ENCODE peak calls at places on chromosome 3, in six cellular contexts. M is fibroblast of lung, W is cardiac muscle cell, G is kidney epithelial cell, O is neural progenitor cell, V is upper lobe of right lung. K is an unnamed sample.

GRCh38 chr3:152382312-152383135 is 113.8 kb downstream of the MBNL1 start:
- DNase-seq in M (no peak), W (no peak), G (no peak), O (no peak), V (no peak), K (no peak)

GRCh38 chr3:58998476-58999117 is 51.2 kb downstream of the CFAP20DC start:
- DNase-seq in M (peak; percentile 96), W (no peak), G (peak; percentile 94), O (no peak), V (no peak), K (no peak)

GRCh38 chr3:134037168-134037567 is 7.4 kb upstream of the SLCO2A1 start:
- DNase-seq in M (no peak), W (no peak), G (no peak), O (no peak), V (no peak), K (no peak)

GRCh38 chr3:1499694-1500093 is 406.9 kb downstream of the CNTN6 start:
- DNase-seq in M (no peak), W (no peak), G (no peak), O (no peak), V (no peak), K (no peak)

GRCh38 chr3:125042725-125043406 is 12.9 kb downstream of the HEG1 start:
- DNase-seq in M (peak; percentile 56), W (peak; percentile 89), G (no peak), O (no peak), V (no peak), K (no peak)

GRCh38 chr3:59680916-59681315 is 631.1 kb upstream of the CFAP20DC start:
- DNase-seq in M (no peak), W (no peak), G (no peak), O (no peak), V (no peak), K (no peak)

GRCh38 chr3:127707777-127708438 is 35.2 kb downstream of the ABTB1 start:
- DNase-seq in M (no peak), W (no peak), G (no peak), O (no peak), V (peak; percentile 26), K (no peak)

GRCh38 chr3:152943645-152944044 is 108.7 kb downstream of the P2RY1 start:
- DNase-seq in M (peak; percentile 26), W (no peak), G (no peak), O (no peak), V (no peak), K (no peak)

GRCh38 chr3:124639406-124640237 is 90.6 kb upstream of the UMPS start:
- DNase-seq in M (no peak), W (no peak), G (no peak), O (no peak), V (no peak), K (peak; percentile 53)

GRCh38 chr3:79297242-79297641 is 470.6 kb downstream of the ROBO1 start:
- DNase-seq in M (peak; percentile 95), W (peak; percentile 3), G (peak; percentile 64), O (no peak), V (no peak), K (no peak)

GRCh38 chr3:56702487-56703315 is 19.6 kb upstream of the TASOR start:
- DNase-seq in M (peak; percentile 63), W (peak; percentile 79), G (no peak), O (peak; percentile 78), V (no peak), K (peak; percentile 30)

GRCh38 chr3:51382076-51382745 is 2.9 kb upstream of the MANF start:
- DNase-seq in M (no peak), W (no peak), G (no peak), O (no peak), V (no peak), K (no peak)

GRCh38 chr3:194939532-194939909 is 253.8 kb downstream of the FAM43A start:
- DNase-seq in M (no peak), W (no peak), G (no peak), O (no peak), V (no peak), K (no peak)

GRCh38 chr3:183536238-183536880 is 19.1 kb downstream of the KLHL6 start:
- DNase-seq in M (no peak), W (no peak), G (no peak), O (no peak), V (no peak), K (peak; percentile 82)

GRCh38 chr3:45690331-45691035 is 1.3 kb downstream of the SACM1L start:
- DNase-seq in M (peak; percentile 61), W (no peak), G (no peak), O (peak; percentile 40), V (no peak), K (no peak)

GRCh38 chr3:23740517-23741402 is 65.0 kb upstream of the UBE2E1 start:
- DNase-seq in M (peak; percentile 65), W (no peak), G (peak; percentile 45), O (no peak), V (no peak), K (peak; percentile 47)

GRCh38 chr3:182369861-182370260 is 423.4 kb upstream of the ATP11B start:
- DNase-seq in M (peak; percentile 23), W (no peak), G (no peak), O (no peak), V (no peak), K (no peak)

GRCh38 chr3:71658131-71658530 is 67.1 kb downstream of the EIF4E3 start:
- DNase-seq in M (peak; percentile 71), W (no peak), G (no peak), O (no peak), V (peak; percentile 93), K (no peak)

DNA sequence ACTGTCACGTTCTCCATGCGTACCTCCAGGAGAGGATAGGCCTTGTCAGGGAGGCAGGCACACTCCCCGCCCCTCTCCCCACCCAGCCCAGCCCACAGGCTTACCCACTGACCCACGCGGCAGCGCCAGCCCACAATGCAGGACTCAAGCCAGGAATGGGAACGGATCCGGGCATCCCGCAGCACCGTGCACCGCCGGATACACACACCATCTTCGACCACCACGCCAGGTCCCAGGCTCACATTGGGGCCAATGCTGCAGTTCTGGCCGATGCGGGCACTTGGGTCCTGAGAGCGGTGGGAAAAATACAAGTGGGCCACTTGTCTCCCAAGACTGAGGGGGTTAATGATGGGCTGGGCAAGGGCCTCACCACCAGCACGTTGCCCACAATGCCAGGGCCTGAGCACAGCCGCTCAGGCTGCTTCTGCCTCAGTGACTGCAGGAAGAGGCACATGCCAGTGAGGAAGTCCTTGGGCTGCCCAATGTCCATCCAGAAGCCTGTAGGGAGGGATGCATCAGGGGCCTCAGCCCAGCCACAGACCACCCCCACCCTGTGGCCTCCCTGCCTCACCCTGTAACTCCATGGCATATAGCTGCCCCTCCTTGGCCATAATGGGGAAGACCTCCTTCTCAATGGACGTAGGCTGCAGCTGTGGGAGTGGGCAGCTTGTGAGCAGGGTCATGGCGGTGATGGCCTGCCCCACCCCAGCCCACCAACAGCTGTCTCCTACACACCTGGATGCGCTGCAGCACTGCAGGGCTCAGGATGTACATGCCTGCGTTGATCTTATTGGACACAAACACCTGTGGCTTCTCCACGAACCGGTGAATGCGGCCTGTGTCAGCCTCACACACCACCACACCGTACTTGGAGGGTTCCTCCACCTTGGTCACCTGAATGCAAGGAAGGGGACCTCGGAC is 1.6 kb downstream of the GMPPB start:
- DNase-seq in M (no peak), W (no peak), G (no peak), O (no peak), V (peak; percentile 67), K (peak; percentile 17)
- H3K4me3 ChIP-seq in M (peak overlapping the region; percentile 99), W (no peak overlapping the region), G (no peak overlapping the region), O (no peak overlapping the region), V (peak overlapping the region; percentile 99), K (peak overlapping the region; percentile 99)

GRCh38 chr3:73321286-73321685 is 259.8 kb downstream of the EBLN2 start:
- DNase-seq in M (no peak), W (no peak), G (no peak), O (no peak), V (no peak), K (no peak)

GRCh38 chr3:73324203-73325155 is 263.0 kb downstream of the EBLN2 start:
- DNase-seq in M (peak; percentile 35), W (no peak), G (no peak), O (no peak), V (no peak), K (no peak)

GRCh38 chr3:73332558-73332957 is 271.1 kb downstream of the EBLN2 start:
- DNase-seq in M (no peak), W (no peak), G (no peak), O (no peak), V (no peak), K (peak; percentile 12)

DNA sequence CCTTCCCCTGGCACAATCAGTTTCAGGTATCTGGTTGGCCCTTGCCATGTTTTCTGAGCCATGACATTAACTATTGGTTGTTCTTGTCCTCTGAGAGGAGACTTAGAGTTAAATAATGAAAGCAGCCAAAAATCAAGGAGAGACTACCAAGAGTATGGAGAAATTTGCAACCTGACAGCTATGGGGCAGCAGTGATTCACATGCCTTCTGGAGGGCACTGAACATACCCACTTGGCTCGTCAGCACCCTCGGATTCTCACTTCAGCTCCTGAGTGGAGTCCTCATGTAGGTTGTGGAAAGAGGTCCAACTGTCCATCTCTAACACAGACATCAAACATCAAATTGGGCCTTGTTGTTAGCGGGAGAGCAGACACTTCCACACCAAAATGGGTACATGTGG is 265.6 kb downstream of the EBLN2 start:
- DNase-seq in M (no peak), W (no peak), G (no peak), O (no peak), V (no peak), K (no peak)
- H3K27me3 ChIP-seq in M (no peaks in the 10 kb centered on the region), W (no peaks in the 10 kb centered on the region), G (no peaks in the 10 kb centered on the region), O (no peaks in the 10 kb centered on the region), V (no peaks in the 10 kb centered on the region), K (no peaks in the 10 kb centered on the region)

DNA sequence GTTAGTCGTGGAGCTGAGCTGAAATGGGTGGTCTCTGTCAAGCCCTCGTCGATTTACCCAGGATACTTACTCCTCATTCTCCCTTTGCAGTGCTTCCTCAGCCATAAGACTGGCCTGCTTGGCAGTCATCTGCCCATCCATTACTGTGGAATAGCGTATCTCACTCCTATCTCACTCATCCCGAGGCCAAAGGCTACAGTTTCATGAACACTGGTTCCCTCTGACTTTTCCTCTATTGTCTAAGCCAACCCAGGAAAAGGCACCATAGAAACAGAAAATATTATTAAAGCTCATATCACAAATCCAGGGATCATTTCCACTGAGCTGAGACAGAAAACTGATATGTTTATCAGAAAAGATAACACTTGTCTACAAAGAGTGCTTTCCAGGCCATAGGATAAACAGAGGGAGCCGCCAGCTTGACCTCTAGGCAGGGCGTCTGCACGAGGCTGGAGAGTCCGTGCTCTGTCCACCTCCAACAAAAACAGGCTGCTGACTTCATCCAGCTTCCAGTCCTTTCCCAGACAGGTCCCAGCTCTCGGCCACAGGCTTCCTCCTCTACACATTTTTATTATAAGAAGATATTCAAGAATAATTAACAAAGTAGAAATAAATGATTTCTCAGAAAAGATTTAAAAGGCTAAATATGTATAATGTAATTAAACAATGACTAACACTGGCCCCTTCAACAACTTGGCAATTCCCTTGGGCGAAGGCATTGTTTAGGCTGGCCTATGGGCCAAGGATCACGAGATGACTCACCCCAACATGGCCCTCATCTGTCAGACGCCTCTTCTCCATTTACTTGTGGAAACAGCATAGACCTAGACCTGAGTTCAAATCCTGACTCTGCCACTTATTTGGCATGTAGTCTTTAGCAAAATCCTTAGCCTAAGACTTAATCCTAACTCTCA is 27.4 kb upstream of the BOC start:
- DNase-seq in M (peak; percentile 31), W (no peak), G (no peak), O (no peak), V (no peak), K (no peak)
- H3K4me3 ChIP-seq in M (no peak overlapping the region), W (no peak overlapping the region), G (no peak overlapping the region), O (no peak overlapping the region), V (no peak overlapping the region), K (no peak overlapping the region)

DNA sequence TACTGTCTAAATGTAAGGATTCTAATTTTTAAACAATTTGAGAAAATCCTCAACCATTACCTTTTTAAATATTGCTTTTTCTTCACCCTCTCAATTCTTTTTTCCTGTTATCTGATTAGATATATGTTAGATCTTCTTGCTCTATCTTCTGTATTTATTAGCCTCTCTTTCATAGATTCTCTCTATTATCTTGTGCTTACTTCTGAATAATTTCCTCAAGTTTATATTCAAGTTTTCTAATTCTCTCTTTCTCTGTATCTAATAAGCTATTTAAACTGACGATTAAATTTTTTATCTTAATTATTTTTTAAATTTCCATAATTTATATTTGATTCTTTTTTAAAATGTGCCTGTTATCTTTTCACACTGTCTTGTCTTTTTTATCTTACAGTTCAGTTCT is 10.6 kb upstream of the MECOM start:
- DNase-seq in M (no peak), W (no peak), G (no peak), O (no peak), V (no peak), K (no peak)
- H3K27me3 ChIP-seq in M (peaks cover 6% of the 10 kb centered on the region), W (peaks cover 20% of the 10 kb centered on the region), G (peaks cover 11% of the 10 kb centered on the region), O (peaks cover 15% of the 10 kb centered on the region), V (peaks cover 22% of the 10 kb centered on the region), K (no peaks in the 10 kb centered on the region)

K was measured in GM06990.